ENCODE peak calls at places on chromosomes 3 and 15, in six cellular contexts. R is fibroblast of lung, M is pancreas, X is uterus, E is cardiac muscle cell, K is psoas muscle. S is an unnamed sample. For H3K4me1, the result is how much of the 10 kb centered on the place peaks cover.

GRCh38 chr3:148379763-148380162 is 317.9 kb upstream of the AGTR1 start:
- DNase-seq in R (peak), M (peak), X (no peak), E (peak), K (no peak), S (no peak)

GRCh38 chr3:16309558-16309957 is 44.5 kb downstream of the OXNAD1 start:
- DNase-seq in R (peak), M (no peak), X (no peak), E (no peak), K (no peak), S (no peak)

GRCh38 chr15:74179983-74180688 is 6.6 kb downstream of the ISLR start:
- DNase-seq in R (no peak), M (no peak), X (peak), E (no peak), K (peak), S (no peak)

GRCh38 chr15:37933685-37934084 is 755 bp upstream of the TMCO5A start:
- DNase-seq in R (peak), M (no peak), X (no peak), E (no peak), K (no peak), S (no peak)

GRCh38 chr3:48478631-48479555 is 25.1 kb downstream of the SHISA5 start:
- DNase-seq in R (no peak), M (no peak), X (no peak), E (no peak), K (no peak), S (peak)

GRCh38 chr15:58357529-58358476 is 74.0 kb upstream of the LIPC start:
- DNase-seq in R (peak), M (no peak), X (no peak), E (no peak), K (no peak), S (peak)

GRCh38 chr3:126449621-126450051 is 26.1 kb downstream of the ZXDC start:
- DNase-seq in R (no peak), M (peak), X (no peak), E (no peak), K (no peak), S (peak)

GRCh38 chr15:40932146-40932545 is 3.0 kb downstream of the DLL4 start:
- DNase-seq in R (no peak), M (no peak), X (no peak), E (no peak), K (no peak), S (no peak)

GRCh38 chr3:108100906-108101305 is 10.1 kb upstream of the CD47 start:
- DNase-seq in R (no peak), M (no peak), X (no peak), E (no peak), K (no peak), S (no peak)

GRCh38 chr3:7924228-7924627 is 577.4 kb upstream of the LMCD1 start:
- DNase-seq in R (no peak), M (no peak), X (no peak), E (no peak), K (no peak), S (no peak)

GRCh38 chr3:7927015-7927414 is 574.6 kb upstream of the LMCD1 start:
- DNase-seq in R (no peak), M (no peak), X (no peak), E (no peak), K (no peak), S (no peak)

GRCh38 chr3:7929319-7929889 is 572.2 kb upstream of the LMCD1 start:
- DNase-seq in R (no peak), M (no peak), X (no peak), E (no peak), K (no peak), S (no peak)

GRCh38 chr3:7927864-7928263 is 573.8 kb upstream of the LMCD1 start:
- DNase-seq in R (no peak), M (no peak), X (no peak), E (no peak), K (no peak), S (no peak)
- H3K4me3 ChIP-seq in R (no peak), M (no peak), X (no peak), E (no peak), K (no peak), S (peak)

GRCh38 chr3:72160351-72160750 is 375.4 kb upstream of the PROK2 start:
- DNase-seq in R (no peak), M (no peak), X (no peak), E (no peak), K (no peak), S (no peak)
- H3K4me1 ChIP-seq in R (under half), M (under half), X (under half), E (under half), K (under half), S (under half)

DNA sequence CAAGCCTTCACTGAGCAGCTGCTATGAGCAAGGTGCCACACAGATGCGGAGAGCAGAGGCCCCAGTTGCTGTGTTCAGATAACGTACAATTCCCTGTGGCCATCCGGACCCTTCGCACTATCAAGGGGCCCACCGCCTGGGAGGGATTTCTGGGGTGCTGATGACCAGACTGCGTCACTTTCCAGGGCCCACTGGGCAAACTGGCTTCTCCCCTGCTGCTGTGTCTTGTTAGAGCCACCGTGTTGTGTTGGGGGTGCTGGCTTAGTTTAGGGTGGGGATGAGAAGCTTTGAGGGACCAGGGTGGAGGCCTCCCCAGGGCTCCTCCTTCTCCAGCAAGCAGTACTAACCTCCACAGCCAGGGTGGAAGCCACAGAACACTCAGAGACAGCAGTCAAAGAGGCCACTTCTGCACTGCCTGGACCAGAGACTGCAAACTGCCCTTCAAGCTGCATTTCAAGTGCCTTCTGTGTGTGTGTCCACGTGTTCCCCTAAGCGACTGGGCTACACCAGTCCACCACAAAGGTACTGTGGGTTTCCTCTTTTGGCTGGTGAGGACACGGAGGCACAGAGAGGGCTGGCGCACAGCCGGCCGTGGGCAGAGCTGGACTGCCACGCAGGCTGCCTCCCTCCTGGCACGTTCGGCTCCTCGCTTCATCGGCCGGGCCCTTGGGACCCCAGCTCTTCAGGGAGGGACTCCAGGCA is 61.1 kb downstream of the MGLL start:
- DNase-seq in R (no peak), M (no peak), X (no peak), E (no peak), K (no peak), S (no peak)
- H3K27ac ChIP-seq in R (no peak), M (no peak), X (no peak), E (peak), K (peak), S (no peak)

DNA sequence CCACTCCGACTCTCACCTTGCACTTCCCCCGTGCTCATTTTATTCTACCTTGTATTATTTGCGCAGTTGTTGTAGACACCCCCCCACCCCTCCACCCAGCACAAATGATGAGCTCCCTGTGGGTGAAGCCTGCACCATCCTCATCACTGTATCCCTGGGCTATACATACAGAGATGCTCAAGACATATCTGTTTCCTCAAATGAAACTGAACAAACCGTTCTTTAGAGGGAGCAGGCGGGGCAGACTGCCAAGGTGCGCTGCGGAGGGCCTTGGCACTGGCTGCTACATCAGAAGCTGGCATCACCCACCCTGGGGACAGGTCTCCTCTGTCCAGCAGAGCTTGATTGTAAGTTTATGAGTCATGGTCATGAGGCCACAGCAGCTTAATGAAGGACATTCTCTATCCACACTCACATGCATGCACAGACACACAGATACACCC is 29.0 kb downstream of the ADCY5 start:
- DNase-seq in R (no peak), M (peak), X (peak), E (no peak), K (no peak), S (no peak)
- H3K4me3 ChIP-seq in R (no peak), M (no peak), X (no peak), E (no peak), K (no peak), S (no peak)

S was measured in endodermal cell.